ENCODE peak calls at places on chromosome 11, in seven cellular contexts. N, B, C, U, R, E and G are unnamed samples.
A peak's percentile ranks its signal among the peaks of the same experiment; 100 is the strongest.

GRCh38 chr11:3197044-3197715 is 21.4 kb downstream of the MRGPRG start:
- DNase-seq in U (no peak), B (no peak), C (no peak), N (no peak), R (no peak), E (no peak), G (peak; percentile 14)

GRCh38 chr11:126461996-126462395 is 106.5 kb downstream of the ST3GAL4 start:
- DNase-seq in B (no peak), C (no peak), N (no peak), R (no peak), U (no peak), E (no peak), G (no peak)

GRCh38 chr11:1659478-1659877 is 29.9 kb downstream of the KRTAP5-5 start:
- DNase-seq in B (no peak), R (no peak), C (no peak), U (no peak), E (no peak), N (no peak), G (no peak)

GRCh38 chr11:78684377-78684776 is 109.7 kb upstream of the NARS2 start:
- DNase-seq in C (no peak), B (no peak), R (no peak), E (peak; percentile 3), U (no peak), N (no peak), G (no peak)

GRCh38 chr11:122213111-122213510 is 97.1 kb upstream of the BLID start:
- DNase-seq in E (no peak), B (no peak), C (no peak), N (no peak), U (no peak), R (no peak), G (no peak)

GRCh38 chr11:114359342-114359741 is 41.0 kb downstream of the C11orf71 start:
- DNase-seq in U (no peak), N (no peak), B (no peak), R (no peak), C (no peak), E (no peak), G (no peak)

GRCh38 chr11:116688202-116688540 is 84.6 kb downstream of the BUD13 start:
- DNase-seq in B (no peak), N (no peak), C (no peak), U (no peak), R (no peak), E (no peak), G (no peak)

GRCh38 chr11:121340010-121340580 is 47.5 kb downstream of the SC5D start:
- DNase-seq in B (no peak), E (no peak), U (no peak), N (no peak), C (no peak), R (no peak), G (no peak)

GRCh38 chr11:64039012-64039665 is 3.4 kb downstream of the FLRT1 start:
- DNase-seq in E (no peak), C (no peak), R (no peak), U (no peak), N (no peak), B (no peak), G (no peak)

GRCh38 chr11:79439430-79439892 is 1.4 kb downstream of the TENM4 start:
- DNase-seq in E (peak; percentile 62), C (no peak), U (no peak), B (peak; percentile 16), R (peak; percentile 44), N (peak; percentile 27), G (no peak)

GRCh38 chr11:6413791-6414231 is 5.1 kb downstream of the APBB1 start:
- DNase-seq in N (no peak), B (no peak), R (no peak), U (no peak), E (no peak), C (no peak), G (no peak)

DNA sequence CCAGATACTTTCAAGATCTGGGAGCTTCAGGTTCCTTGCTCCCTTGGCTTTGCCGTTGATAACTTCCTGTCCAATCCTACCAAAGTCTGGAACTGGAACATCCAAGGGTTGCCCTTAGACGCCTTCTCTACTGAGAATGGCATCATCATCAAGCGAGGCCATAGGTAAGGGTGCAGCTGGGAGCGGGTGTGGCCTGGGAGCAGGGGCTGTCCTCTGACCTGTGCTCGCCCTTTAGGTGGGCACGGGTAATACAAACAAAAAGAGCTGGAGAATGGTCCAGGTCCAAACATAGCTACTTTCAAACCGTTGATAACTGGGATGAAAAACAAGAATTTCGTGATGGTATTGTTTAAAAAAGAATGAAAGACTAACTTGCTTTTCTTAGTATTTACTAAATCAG is 25.0 kb downstream of the CASP12 start:
- DNase-seq in R (no peak), U (no peak), N (no peak), B (no peak), E (no peak), C (peak; percentile 37), G (no peak)
- TF ChIP-seq CTCF in R (peak; percentile 4), U (no peak), N (no peak), B (no peak), E (peak; percentile 8), C (no peak), G (no peak)

GRCh38 chr11:9639099-9639498 is 24.8 kb upstream of the SWAP70 start:
- DNase-seq in C (no peak), N (no peak), U (peak; percentile 15), E (no peak), B (peak; percentile 58), R (no peak), G (no peak)
- TF ChIP-seq CTCF in C (no peak), N (no peak), U (no peak), E (no peak), B (no peak), R (no peak), G (no peak)

GRCh38 chr11:112004389-112004788 is 20.8 kb upstream of the DLAT start:
- DNase-seq in U (no peak), C (peak; percentile 55), R (no peak), B (no peak), E (no peak), N (no peak), G (no peak)
- TF ChIP-seq CTCF in U (no peak), C (peak; percentile 23), R (peak; percentile 32), B (no peak), E (peak; percentile 36), N (peak; percentile 8), G (no peak)

DNA sequence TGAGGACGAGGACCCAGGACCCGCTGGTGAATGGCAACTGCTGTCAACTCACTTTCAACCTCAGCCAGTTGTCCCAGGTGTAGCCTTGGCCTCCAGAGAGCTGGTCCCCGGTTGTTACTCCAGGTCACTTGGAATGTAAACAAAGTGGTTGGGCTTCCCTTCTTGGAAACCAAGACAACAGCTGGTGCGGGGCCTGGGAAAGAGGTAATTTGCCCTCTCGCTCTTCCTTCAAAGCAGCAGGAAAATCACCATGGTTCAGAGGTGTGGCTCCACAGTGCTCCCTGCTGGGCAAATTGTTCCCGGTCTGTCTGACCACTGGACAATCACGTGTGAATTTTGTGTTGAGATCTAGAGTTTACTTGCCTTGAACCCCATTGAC is 15.0 kb downstream of the SLC1A2 start:
- DNase-seq in B (no peak), U (no peak), E (peak; percentile 42), R (peak; percentile 13), N (peak; percentile 46), C (peak; percentile 76), G (no peak)
- TF ChIP-seq CTCF in B (no peak), U (no peak), E (peak; percentile 69), R (peak; percentile 51), N (peak; percentile 48), C (peak; percentile 33), G (no peak)

GRCh38 chr11:29328961-29329441 is 687.8 kb downstream of the KCNA4 start:
- DNase-seq in N (peak; percentile 70), C (no peak), R (peak; percentile 92), E (peak; percentile 61), B (no peak), U (no peak), G (no peak)
- TF ChIP-seq CTCF in N (peak; percentile 83), C (no peak), R (peak; percentile 78), E (peak; percentile 73), B (no peak), U (no peak), G (peak; percentile 28)

GRCh38 chr11:65316979-65317786 is 2.5 kb downstream of the CDC42EP2 start:
- DNase-seq in N (peak; percentile 71), R (peak; percentile 79), E (peak; percentile 84), B (peak; percentile 54), U (peak; percentile 91), C (peak; percentile 52), G (no peak)
- TF ChIP-seq CTCF in N (no peak), R (no peak), E (no peak), B (no peak), U (no peak), C (no peak), G (no peak)

GRCh38 chr11:96188625-96189006 is 154.4 kb downstream of the MAML2 start:
- DNase-seq in C (no peak), R (peak; percentile 51), E (peak; percentile 77), B (no peak), N (no peak), U (no peak), G (no peak)

GRCh38 chr11:96189351-96189750 is 153.6 kb downstream of the MAML2 start:
- DNase-seq in B (no peak), U (no peak), C (no peak), R (no peak), N (no peak), E (no peak), G (no peak)

GRCh38 chr11:96186806-96187205 is 156.2 kb downstream of the MAML2 start:
- DNase-seq in U (no peak), R (peak; percentile 55), C (no peak), B (no peak), E (no peak), N (no peak), G (no peak)

GRCh38 chr11:96187779-96188624 is 155.0 kb downstream of the MAML2 start:
- DNase-seq in R (peak; percentile 82), N (peak; percentile 38), C (no peak), B (no peak), U (peak; percentile 26), E (peak; percentile 91), G (no peak)

GRCh38 chr11:96185220-96185768 is 157.7 kb downstream of the MAML2 start:
- DNase-seq in E (no peak), N (no peak), B (no peak), U (no peak), R (no peak), C (no peak), G (no peak)
- TF ChIP-seq CTCF in E (no peak), N (no peak), B (no peak), U (no peak), R (no peak), C (no peak), G (no peak)

GRCh38 chr11:60915250-60915914 is 1.4 kb downstream of the TMEM109 start:
- DNase-seq in E (peak; percentile 55), R (peak; percentile 78), N (peak; percentile 74), C (peak; percentile 65), U (peak; percentile 57), B (peak; percentile 45), G (no peak)
- TF ChIP-seq CTCF in E (peak; percentile 10), R (no peak), N (peak; percentile 42), C (no peak), U (no peak), B (peak; percentile 23), G (no peak)